ENCODE peak calls at places on chromosomes 2 and 18, in six cellular contexts. One of them, this sample, is unnamed.

GRCh38 chr2:238986491-238987351 is 138.8 kb downstream of the TWIST2 start:
- DNase-seq in cardiac muscle cell: no peak
- DNase-seq in aorta: no peak
- DNase-seq in left ventricle myocardium inferior: no peak
- DNase-seq in adrenal gland: no peak
- DNase-seq in ovary: no peak
- DNase-seq in this sample: no peak

GRCh38 chr2:236769981-236770671 is 200.5 kb downstream of the ACKR3 start:
- DNase-seq in left ventricle myocardium inferior: no peak
- DNase-seq in adrenal gland: peak
- DNase-seq in cardiac muscle cell: peak
- DNase-seq in aorta: no peak
- DNase-seq in ovary: no peak
- DNase-seq in this sample: peak

GRCh38 chr18:22284581-22285230 is 115.3 kb downstream of the GATA6 start:
- DNase-seq in aorta: no peak
- DNase-seq in ovary: no peak
- DNase-seq in left ventricle myocardium inferior: no peak
- DNase-seq in adrenal gland: no peak
- DNase-seq in cardiac muscle cell: no peak
- DNase-seq in this sample: no peak

GRCh38 chr2:215711484-215712034 is 275.7 kb upstream of the FN1 start:
- DNase-seq in cardiac muscle cell: peak
- DNase-seq in left ventricle myocardium inferior: no peak
- DNase-seq in aorta: no peak
- DNase-seq in adrenal gland: no peak
- DNase-seq in ovary: no peak
- DNase-seq in this sample: peak

GRCh38 chr2:217105733-217106649 is 246.1 kb upstream of the TNP1 start:
- DNase-seq in ovary: no peak
- DNase-seq in aorta: peak
- DNase-seq in cardiac muscle cell: peak
- DNase-seq in adrenal gland: no peak
- DNase-seq in left ventricle myocardium inferior: no peak
- DNase-seq in this sample: peak

GRCh38 chr2:138689705-138690104 is 90.5 kb downstream of the NXPH2 start:
- DNase-seq in left ventricle myocardium inferior: no peak
- DNase-seq in aorta: no peak
- DNase-seq in cardiac muscle cell: no peak
- DNase-seq in ovary: no peak
- DNase-seq in adrenal gland: no peak
- DNase-seq in this sample: no peak

GRCh38 chr2:3728104-3729054 is 25.0 kb downstream of the DCDC2C start:
- DNase-seq in ovary: no peak
- DNase-seq in cardiac muscle cell: peak
- DNase-seq in aorta: peak
- DNase-seq in adrenal gland: no peak
- DNase-seq in left ventricle myocardium inferior: no peak
- DNase-seq in this sample: peak

GRCh38 chr2:232325324-232326273 is 53.0 kb upstream of the ALPP start:
- DNase-seq in adrenal gland: peak
- DNase-seq in cardiac muscle cell: peak
- DNase-seq in left ventricle myocardium inferior: peak
- DNase-seq in aorta: peak
- DNase-seq in ovary: peak
- DNase-seq in this sample: peak

GRCh38 chr2:127448526-127448925 is 30.3 kb downstream of the PROC start:
- DNase-seq in cardiac muscle cell: no peak
- DNase-seq in left ventricle myocardium inferior: no peak
- DNase-seq in ovary: no peak
- DNase-seq in adrenal gland: no peak
- DNase-seq in aorta: no peak
- DNase-seq in this sample: no peak

GRCh38 chr18:44899832-44900231 is 219.1 kb downstream of the SETBP1 start:
- DNase-seq in cardiac muscle cell: no peak
- DNase-seq in left ventricle myocardium inferior: no peak
- DNase-seq in ovary: no peak
- DNase-seq in adrenal gland: no peak
- DNase-seq in aorta: no peak
- DNase-seq in this sample: no peak

GRCh38 chr2:181178823-181179412 is 198.5 kb downstream of the UBE2E3 start:
- DNase-seq in aorta: no peak
- DNase-seq in cardiac muscle cell: no peak
- DNase-seq in adrenal gland: no peak
- DNase-seq in ovary: no peak
- DNase-seq in left ventricle myocardium inferior: no peak
- DNase-seq in this sample: no peak

GRCh38 chr2:213991454-213992108 is 419.3 kb upstream of the VWC2L start:
- DNase-seq in ovary: no peak
- DNase-seq in adrenal gland: no peak
- DNase-seq in left ventricle myocardium inferior: no peak
- DNase-seq in aorta: no peak
- DNase-seq in cardiac muscle cell: no peak
- DNase-seq in this sample: no peak

GRCh38 chr2:178152033-178152432 is 39.8 kb downstream of the RBM45 start:
- DNase-seq in cardiac muscle cell: peak
- DNase-seq in ovary: no peak
- DNase-seq in aorta: no peak
- DNase-seq in left ventricle myocardium inferior: no peak
- DNase-seq in adrenal gland: no peak
- DNase-seq in this sample: no peak

GRCh38 chr2:54457326-54458023 is 1.3 kb downstream of the SPTBN1 start:
- DNase-seq in aorta: peak
- DNase-seq in adrenal gland: peak
- DNase-seq in cardiac muscle cell: no peak
- DNase-seq in ovary: peak
- DNase-seq in left ventricle myocardium inferior: peak
- DNase-seq in this sample: no peak

GRCh38 chr2:178542161-178542560 is 61.9 kb downstream of the PLEKHA3 start:
- DNase-seq in left ventricle myocardium inferior: no peak
- DNase-seq in ovary: no peak
- DNase-seq in aorta: no peak
- DNase-seq in cardiac muscle cell: no peak
- DNase-seq in adrenal gland: no peak
- DNase-seq in this sample: no peak

GRCh38 chr2:196233033-196233807 is 61.8 kb upstream of the STK17B start:
- DNase-seq in cardiac muscle cell: peak
- DNase-seq in aorta: peak
- DNase-seq in ovary: no peak
- DNase-seq in adrenal gland: peak
- DNase-seq in left ventricle myocardium inferior: no peak
- DNase-seq in this sample: peak

GRCh38 chr2:132979339-132980093 is 309.5 kb upstream of the LYPD1 start:
- DNase-seq in aorta: no peak
- DNase-seq in left ventricle myocardium inferior: no peak
- DNase-seq in cardiac muscle cell: no peak
- DNase-seq in ovary: no peak
- DNase-seq in adrenal gland: no peak
- DNase-seq in this sample: no peak

GRCh38 chr2:95052301-95052700 is 26.8 kb downstream of the MAL start:
- DNase-seq in left ventricle myocardium inferior: no peak
- DNase-seq in cardiac muscle cell: no peak
- DNase-seq in adrenal gland: no peak
- DNase-seq in aorta: no peak
- DNase-seq in ovary: no peak
- DNase-seq in this sample: no peak

GRCh38 chr18:48862116-48862515 is 88.6 kb downstream of the SMAD7 start:
- DNase-seq in ovary: no peak
- DNase-seq in cardiac muscle cell: no peak
- DNase-seq in left ventricle myocardium inferior: no peak
- DNase-seq in aorta: no peak
- DNase-seq in adrenal gland: no peak
- DNase-seq in this sample: peak

GRCh38 chr2:202932425-202933138 is 20.5 kb downstream of the CARF start:
- DNase-seq in cardiac muscle cell: peak
- DNase-seq in ovary: no peak
- DNase-seq in left ventricle myocardium inferior: no peak
- DNase-seq in adrenal gland: no peak
- DNase-seq in aorta: no peak
- DNase-seq in this sample: no peak

GRCh38 chr18:47928466-47928865 is 2.0 kb downstream of the SMAD2 start:
- DNase-seq in left ventricle myocardium inferior: no peak
- DNase-seq in adrenal gland: no peak
- DNase-seq in ovary: no peak
- DNase-seq in aorta: no peak
- DNase-seq in cardiac muscle cell: peak
- DNase-seq in this sample: no peak

GRCh38 chr2:98465456-98466201 is 21.0 kb downstream of the INPP4A start:
- DNase-seq in left ventricle myocardium inferior: peak
- DNase-seq in cardiac muscle cell: peak
- DNase-seq in aorta: peak
- DNase-seq in ovary: peak
- DNase-seq in adrenal gland: peak
- DNase-seq in this sample: no peak

GRCh38 chr18:45774065-45774521 is 50.1 kb downstream of the SLC14A1 start:
- DNase-seq in aorta: no peak
- DNase-seq in ovary: no peak
- DNase-seq in left ventricle myocardium inferior: no peak
- DNase-seq in adrenal gland: no peak
- DNase-seq in cardiac muscle cell: peak
- DNase-seq in this sample: peak

GRCh38 chr2:232434091-232434490 is 21.9 kb upstream of the ALPI start:
- DNase-seq in aorta: no peak
- DNase-seq in cardiac muscle cell: no peak
- DNase-seq in adrenal gland: no peak
- DNase-seq in left ventricle myocardium inferior: no peak
- DNase-seq in ovary: no peak
- DNase-seq in this sample: no peak

GRCh38 chr18:68472701-68473295 is 242.1 kb downstream of the TMX3 start:
- DNase-seq in cardiac muscle cell: no peak
- DNase-seq in aorta: no peak
- DNase-seq in left ventricle myocardium inferior: no peak
- DNase-seq in adrenal gland: no peak
- DNase-seq in ovary: no peak
- DNase-seq in this sample: no peak

GRCh38 chr2:120939595-120940318 is 204.1 kb downstream of the GLI2 start:
- DNase-seq in ovary: no peak
- DNase-seq in cardiac muscle cell: peak
- DNase-seq in aorta: no peak
- DNase-seq in left ventricle myocardium inferior: no peak
- DNase-seq in adrenal gland: no peak
- DNase-seq in this sample: peak

GRCh38 chr2:120942658-120943057 is 207.0 kb downstream of the GLI2 start:
- DNase-seq in aorta: no peak
- DNase-seq in adrenal gland: no peak
- DNase-seq in left ventricle myocardium inferior: no peak
- DNase-seq in ovary: no peak
- DNase-seq in cardiac muscle cell: no peak
- DNase-seq in this sample: no peak

GRCh38 chr2:120941571-120941970 is 205.9 kb downstream of the GLI2 start:
- DNase-seq in aorta: no peak
- DNase-seq in left ventricle myocardium inferior: no peak
- DNase-seq in ovary: no peak
- DNase-seq in adrenal gland: no peak
- DNase-seq in cardiac muscle cell: no peak
- DNase-seq in this sample: no peak

GRCh38 chr2:120940319-120940696 is 204.6 kb downstream of the GLI2 start:
- DNase-seq in aorta: no peak
- DNase-seq in cardiac muscle cell: no peak
- DNase-seq in adrenal gland: no peak
- DNase-seq in ovary: no peak
- DNase-seq in left ventricle myocardium inferior: no peak
- DNase-seq in this sample: no peak

DNA sequence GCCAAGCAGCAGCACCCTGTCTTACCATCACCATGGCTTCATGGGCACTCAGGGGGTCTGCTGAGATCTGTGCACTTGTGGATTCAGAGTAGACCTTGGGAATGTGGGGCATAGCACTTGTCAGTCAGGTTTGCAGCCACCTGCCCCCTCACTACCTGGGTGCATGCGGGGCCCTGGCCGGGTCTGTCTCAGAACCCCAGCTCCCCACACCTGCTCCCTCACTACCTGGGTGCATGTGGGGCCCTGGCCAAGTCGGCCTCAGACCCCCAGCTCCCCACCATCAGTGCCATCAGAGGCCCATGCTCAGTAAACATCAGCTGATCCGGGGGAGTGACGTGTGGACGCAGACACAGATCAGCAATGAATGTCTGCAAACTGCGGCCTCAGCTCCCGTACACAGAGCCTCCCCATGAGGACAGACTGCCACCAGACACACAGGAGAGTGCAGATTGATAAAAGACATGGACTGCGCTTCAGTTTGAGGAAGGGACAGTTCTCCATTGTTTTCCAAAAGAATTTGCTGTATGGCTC is 205.1 kb downstream of the GLI2 start:
- DNase-seq in adrenal gland: no peak
- DNase-seq in cardiac muscle cell: no peak
- DNase-seq in aorta: no peak
- DNase-seq in ovary: no peak
- DNase-seq in left ventricle myocardium inferior: no peak
- DNase-seq in this sample: no peak
- H3K27ac ChIP-seq in adrenal gland: no peak
- H3K27ac ChIP-seq in cardiac muscle cell: peak
- H3K27ac ChIP-seq in aorta: no peak
- H3K27ac ChIP-seq in ovary: no peak
- H3K27ac ChIP-seq in left ventricle myocardium inferior: no peak
- H3K27ac ChIP-seq in this sample: no peak

DNA sequence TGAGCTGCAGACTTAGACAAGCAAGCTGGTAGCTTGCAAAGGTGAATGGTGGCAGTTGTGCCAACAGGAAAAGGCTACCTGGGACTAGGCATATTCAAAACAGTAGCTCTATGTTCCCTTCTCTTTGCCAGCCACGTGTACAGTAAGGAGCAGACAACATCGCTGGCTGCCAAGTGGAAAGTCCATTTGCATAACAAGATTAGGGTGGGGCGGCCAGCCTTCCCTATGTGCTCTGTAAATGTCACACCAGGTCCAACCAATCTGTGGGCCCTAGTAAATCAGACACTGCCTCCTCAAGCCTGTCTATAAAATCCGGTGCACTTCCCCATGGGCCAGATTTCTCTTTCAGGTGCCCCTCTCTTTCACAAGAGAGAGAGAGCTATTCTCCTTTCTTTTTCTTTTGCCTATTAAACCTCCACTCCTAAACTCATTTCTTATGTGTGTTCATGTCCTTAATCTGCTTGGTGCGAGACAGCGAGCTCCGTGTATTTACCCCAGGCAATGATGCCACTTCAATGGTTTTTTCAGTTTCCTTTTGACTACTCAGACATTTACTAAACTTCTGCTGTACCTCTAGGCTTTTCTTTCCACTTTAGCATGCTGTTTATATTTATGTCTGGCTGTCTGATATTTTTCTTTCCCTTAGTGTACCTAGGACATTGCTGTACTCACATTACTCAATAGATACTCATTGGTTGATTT is 297.4 kb upstream of the GCFC2 start:
- DNase-seq in left ventricle myocardium inferior: no peak
- DNase-seq in aorta: no peak
- DNase-seq in adrenal gland: no peak
- DNase-seq in cardiac muscle cell: no peak
- DNase-seq in ovary: no peak
- DNase-seq in this sample: no peak
- H3K4me3 ChIP-seq in left ventricle myocardium inferior: no peak
- H3K4me3 ChIP-seq in aorta: no peak
- H3K4me3 ChIP-seq in adrenal gland: no peak
- H3K4me3 ChIP-seq in cardiac muscle cell: no peak
- H3K4me3 ChIP-seq in ovary: no peak
- H3K4me3 ChIP-seq in this sample: no peak

GRCh38 chr2:28956415-28956826 is 24.7 kb upstream of the TOGARAM2 start:
- DNase-seq in left ventricle myocardium inferior: no peak
- DNase-seq in aorta: no peak
- DNase-seq in ovary: no peak
- DNase-seq in adrenal gland: no peak
- DNase-seq in cardiac muscle cell: peak
- DNase-seq in this sample: peak
- H3K27ac ChIP-seq in left ventricle myocardium inferior: no peak
- H3K27ac ChIP-seq in aorta: no peak
- H3K27ac ChIP-seq in ovary: no peak
- H3K27ac ChIP-seq in adrenal gland: no peak
- H3K27ac ChIP-seq in cardiac muscle cell: no peak
- H3K27ac ChIP-seq in this sample: no peak

GRCh38 chr2:42545714-42546390 is 22.6 kb upstream of the MTA3 start:
- DNase-seq in adrenal gland: no peak
- DNase-seq in aorta: no peak
- DNase-seq in left ventricle myocardium inferior: no peak
- DNase-seq in ovary: no peak
- DNase-seq in cardiac muscle cell: no peak
- DNase-seq in this sample: no peak
- H3K4me3 ChIP-seq in adrenal gland: no peak
- H3K4me3 ChIP-seq in aorta: no peak
- H3K4me3 ChIP-seq in left ventricle myocardium inferior: no peak
- H3K4me3 ChIP-seq in ovary: no peak
- H3K4me3 ChIP-seq in cardiac muscle cell: no peak
- H3K4me3 ChIP-seq in this sample: no peak

This sample was measured in brain microvascular endothelial cell.